ENCODE peak calls at places on chromosomes 3 and 15, in eight cellular contexts. Y is CD8-positive, alpha-beta T cell; K is dorsolateral prefrontal cortex; Q is astrocyte of the spinal cord; X is transverse colon; C is BJ; H is neural crest cell; N is GM12865. Z is an unnamed sample.

GRCh38 chr3:152417181-152417580 is 148.5 kb downstream of the MBNL1 start:
- DNase-seq in Y (no peak), K (no peak), Q (no peak), X (no peak), C (no peak), H (no peak), N (no peak), Z (no peak)

GRCh38 chr3:153043729-153044314 is 118.2 kb upstream of the RAP2B start:
- DNase-seq in Y (no peak), K (no peak), Q (peak), X (no peak), C (no peak), H (no peak), N (no peak), Z (no peak)

GRCh38 chr3:13004376-13004775 is 68.9 kb downstream of the IQSEC1 start:
- DNase-seq in Y (no peak), K (no peak), Q (no peak), X (peak), C (no peak), H (no peak), N (no peak), Z (no peak)

GRCh38 chr3:31399270-31399669 is 133.5 kb upstream of the STT3B start:
- DNase-seq in Y (no peak), K (no peak), Q (no peak), X (no peak), C (no peak), H (no peak), N (peak), Z (no peak)

GRCh38 chr3:189981668-189982067 is 139.0 kb downstream of the P3H2 start:
- DNase-seq in Y (no peak), K (no peak), Q (peak), X (no peak), C (peak), H (no peak), N (no peak), Z (no peak)

GRCh38 chr15:67190326-67190725 is 64.1 kb downstream of the AAGAB start:
- DNase-seq in Y (peak), K (no peak), Q (no peak), X (no peak), C (no peak), H (no peak), N (no peak), Z (peak)

GRCh38 chr15:81170504-81170903 is 26.2 kb upstream of the IL16 start:
- DNase-seq in Y (no peak), K (no peak), Q (no peak), X (no peak), C (no peak), H (no peak), N (no peak), Z (no peak)

GRCh38 chr3:54374214-54374855 is 252.0 kb downstream of the CACNA2D3 start:
- DNase-seq in Y (no peak), K (no peak), Q (no peak), X (peak), C (no peak), H (peak), N (peak), Z (no peak)

GRCh38 chr15:80989110-80989517 is 505 bp downstream of the MESD start:
- DNase-seq in Y (no peak), K (no peak), Q (no peak), X (no peak), C (no peak), H (no peak), N (no peak), Z (no peak)

GRCh38 chr15:79154491-79155182 is 64.1 kb upstream of the RASGRF1 start:
- DNase-seq in Y (no peak), K (no peak), Q (no peak), X (no peak), C (no peak), H (no peak), N (no peak), Z (no peak)

GRCh38 chr3:193826126-193826795 is 233.3 kb downstream of the OPA1 start:
- DNase-seq in Y (no peak), K (no peak), Q (peak), X (peak), C (no peak), H (no peak), N (no peak), Z (no peak)

GRCh38 chr3:106049876-106050275 is 181.1 kb upstream of the CBLB start:
- DNase-seq in Y (no peak), K (no peak), Q (no peak), X (no peak), C (no peak), H (no peak), N (no peak), Z (no peak)

GRCh38 chr3:56290376-56290775 is 177.9 kb downstream of the ERC2 start:
- DNase-seq in Y (no peak), K (no peak), Q (no peak), X (no peak), C (no peak), H (no peak), N (no peak), Z (no peak)

GRCh38 chr3:62134061-62134496 is 239.3 kb downstream of the FEZF2 start:
- DNase-seq in Y (no peak), K (no peak), Q (peak), X (peak), C (no peak), H (no peak), N (no peak), Z (no peak)

GRCh38 chr15:28914483-28915023 is 28.8 kb downstream of the APBA2 start:
- DNase-seq in Y (no peak), K (peak), Q (no peak), X (no peak), C (no peak), H (no peak), N (no peak), Z (no peak)

GRCh38 chr15:80026754-80027153 is 32.7 kb upstream of the ZFAND6 start:
- DNase-seq in Y (no peak), K (no peak), Q (no peak), X (no peak), C (no peak), H (no peak), N (peak), Z (no peak)

GRCh38 chr3:47007482-47008257 is 28.2 kb downstream of the NBEAL2 start:
- DNase-seq in Y (no peak), K (no peak), Q (no peak), X (no peak), C (no peak), H (no peak), N (no peak), Z (no peak)

GRCh38 chr3:179451335-179452165 is at the start of gene GNB4:
- DNase-seq in Y (peak), K (peak), Q (peak), X (peak), C (no peak), H (peak), N (peak), Z (peak)

GRCh38 chr3:53749428-53749827 is 96.8 kb downstream of the CHDH start:
- DNase-seq in Y (no peak), K (no peak), Q (no peak), X (no peak), C (no peak), H (no peak), N (peak), Z (no peak)

GRCh38 chr3:86976206-86976605 is 14.7 kb downstream of the VGLL3 start:
- DNase-seq in Y (no peak), K (no peak), Q (no peak), X (no peak), C (no peak), H (no peak), N (no peak), Z (no peak)

GRCh38 chr3:131739211-131739610 is 236.4 kb upstream of the MRPL3 start:
- DNase-seq in Y (no peak), K (no peak), Q (no peak), X (no peak), C (no peak), H (no peak), N (no peak), Z (no peak)

GRCh38 chr15:68271854-68272471 is 5.6 kb upstream of the FEM1B start:
- DNase-seq in Y (no peak), K (no peak), Q (peak), X (no peak), C (peak), H (no peak), N (no peak), Z (no peak)

GRCh38 chr3:126472277-126473006 is 3.2 kb downstream of the ZXDC start:
- DNase-seq in Y (no peak), K (peak), Q (peak), X (peak), C (peak), H (no peak), N (no peak), Z (no peak)

GRCh38 chr15:73570355-73571032 is 62.7 kb downstream of the NPTN start:
- DNase-seq in Y (no peak), K (no peak), Q (no peak), X (no peak), C (no peak), H (no peak), N (no peak), Z (no peak)
- TF ChIP-seq CTCF in Y (no peak), K (no peak), Q (no peak), X (no peak), C (no peak), H (no peak), N (no peak), Z (no peak)

DNA sequence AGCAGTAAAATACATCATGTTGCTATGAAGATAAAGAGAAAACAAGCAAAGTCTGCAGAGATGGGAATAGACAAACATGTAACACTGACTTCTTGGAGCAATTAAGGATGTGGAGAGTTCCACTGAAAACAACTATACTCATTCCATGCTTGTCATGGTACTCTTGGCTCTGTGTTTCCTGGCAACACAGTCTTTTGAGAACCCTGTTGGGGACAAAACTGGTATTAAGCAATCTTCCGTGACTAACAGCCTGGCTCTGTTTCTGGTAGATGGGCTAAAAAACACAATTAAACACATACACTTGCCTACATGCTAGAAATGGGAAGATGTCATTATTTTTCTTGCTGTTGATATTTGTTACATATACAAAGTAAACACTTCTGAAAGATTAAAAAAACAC is 1212.4 kb upstream of the GBE1 start:
- DNase-seq in Y (no peak), K (no peak), Q (peak), X (no peak), C (no peak), H (no peak), N (no peak), Z (no peak)
- TF ChIP-seq CTCF in Y (no peak), K (no peak), Q (no peak), X (no peak), C (no peak), H (no peak), N (no peak), Z (no peak)

GRCh38 chr15:23570466-23570865 is 5.0 kb downstream of the MKRN3 start:
- DNase-seq in Y (no peak), K (no peak), Q (peak), X (no peak), C (no peak), H (peak), N (no peak), Z (no peak)

GRCh38 chr15:23576034-23576433 is 10.6 kb downstream of the MKRN3 start:
- DNase-seq in Y (no peak), K (no peak), Q (no peak), X (no peak), C (no peak), H (no peak), N (no peak), Z (no peak)

GRCh38 chr15:23578521-23579150 is 13.2 kb downstream of the MKRN3 start:
- DNase-seq in Y (no peak), K (no peak), Q (no peak), X (no peak), C (no peak), H (no peak), N (no peak), Z (no peak)

GRCh38 chr15:23572844-23573243 is 7.4 kb downstream of the MKRN3 start:
- DNase-seq in Y (no peak), K (no peak), Q (no peak), X (no peak), C (no peak), H (no peak), N (no peak), Z (no peak)

DNA sequence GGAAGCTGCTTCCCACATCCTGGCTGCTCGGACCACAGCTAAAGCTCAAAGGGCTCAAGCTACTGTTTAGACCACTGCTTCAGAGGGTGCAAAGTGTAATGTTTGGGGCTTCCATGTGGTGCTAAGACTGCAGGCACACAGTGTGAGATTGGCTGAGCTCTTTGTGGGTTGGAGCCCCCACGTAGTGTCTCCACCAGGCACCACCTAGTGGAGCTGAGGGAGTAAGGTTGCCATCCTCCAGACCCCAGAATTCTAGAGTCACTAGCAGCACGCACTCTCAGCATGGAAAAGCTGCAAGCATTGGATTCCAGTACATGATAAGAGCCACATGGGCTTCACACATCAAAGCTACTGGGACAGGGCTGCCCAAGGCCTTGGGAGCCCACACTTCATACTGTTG is 9.3 kb downstream of the MKRN3 start:
- DNase-seq in Y (no peak), K (no peak), Q (no peak), X (no peak), C (no peak), H (no peak), N (no peak), Z (no peak)
- TF ChIP-seq CTCF in Y (no peak), K (no peak), Q (no peak), X (no peak), C (no peak), H (no peak), N (no peak), Z (no peak)

GRCh38 chr3:187042062-187042745 is 97.1 kb downstream of the RPL39L start:
- DNase-seq in Y (no peak), K (no peak), Q (no peak), X (no peak), C (no peak), H (no peak), N (no peak), Z (no peak)

GRCh38 chr3:187046033-187046432 is 93.3 kb downstream of the RPL39L start:
- DNase-seq in Y (no peak), K (no peak), Q (no peak), X (no peak), C (no peak), H (no peak), N (no peak), Z (no peak)

GRCh38 chr3:187044206-187044605 is 95.1 kb downstream of the RPL39L start:
- DNase-seq in Y (no peak), K (no peak), Q (peak), X (no peak), C (no peak), H (no peak), N (peak), Z (peak)

GRCh38 chr3:187042874-187043458 is 96.3 kb downstream of the RPL39L start:
- DNase-seq in Y (no peak), K (no peak), Q (no peak), X (no peak), C (no peak), H (no peak), N (no peak), Z (no peak)

GRCh38 chr3:187044871-187045552 is 94.3 kb downstream of the RPL39L start:
- DNase-seq in Y (no peak), K (no peak), Q (no peak), X (peak), C (no peak), H (no peak), N (no peak), Z (peak)
- TF ChIP-seq CTCF in Y (no peak), K (no peak), Q (no peak), X (no peak), C (no peak), H (peak), N (no peak), Z (peak)

GRCh38 chr3:124691599-124691998 is 38.7 kb upstream of the UMPS start:
- DNase-seq in Y (no peak), K (no peak), Q (no peak), X (no peak), C (no peak), H (no peak), N (no peak), Z (no peak)
- TF ChIP-seq CTCF in Y (no peak), K (no peak), Q (no peak), X (no peak), C (no peak), H (no peak), N (no peak), Z (no peak)

DNA sequence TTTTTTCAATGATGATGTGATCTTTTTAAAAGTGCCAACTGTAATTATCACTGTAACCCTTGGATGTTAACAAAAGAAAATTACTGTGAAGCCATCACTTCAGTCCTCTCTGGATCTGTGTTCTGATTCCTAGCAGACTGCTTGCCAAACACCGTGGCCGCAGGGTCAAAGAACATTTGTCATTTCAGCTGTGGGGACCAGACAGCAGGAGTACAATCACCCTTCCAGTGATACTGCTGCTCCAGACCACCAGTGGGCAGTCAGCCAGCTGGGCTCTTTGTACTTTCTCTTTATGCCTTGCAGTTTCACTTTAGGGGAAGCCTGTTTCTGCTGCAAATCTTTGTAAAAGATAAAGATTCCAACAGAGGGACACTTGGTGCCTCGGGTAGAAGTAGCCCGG is 770.0 kb downstream of the GRM7 start:
- DNase-seq in Y (no peak), K (no peak), Q (peak), X (peak), C (no peak), H (no peak), N (no peak), Z (no peak)
- TF ChIP-seq CTCF in Y (no peak), K (no peak), Q (peak), X (no peak), C (no peak), H (peak), N (no peak), Z (peak)

GRCh38 chr3:52570076-52570475 is 33.7 kb downstream of the UQCC5 start:
- DNase-seq in Y (no peak), K (no peak), Q (peak), X (no peak), C (no peak), H (no peak), N (no peak), Z (no peak)
- TF ChIP-seq CTCF in Y (no peak), K (no peak), Q (no peak), X (no peak), C (no peak), H (no peak), N (no peak), Z (no peak)

GRCh38 chr3:14406762-14407161 is 4.4 kb downstream of the SLC6A6 start:
- DNase-seq in Y (no peak), K (no peak), Q (no peak), X (no peak), C (no peak), H (no peak), N (no peak), Z (no peak)
- TF ChIP-seq CTCF in Y (no peak), K (no peak), Q (no peak), X (no peak), C (no peak), H (no peak), N (no peak), Z (no peak)

GRCh38 chr3:163521261-163521660 is 1557.0 kb downstream of the SI start:
- DNase-seq in Y (no peak), K (no peak), Q (no peak), X (no peak), C (no peak), H (no peak), N (no peak), Z (no peak)
- TF ChIP-seq CTCF in Y (no peak), K (no peak), Q (no peak), X (no peak), C (no peak), H (no peak), N (no peak), Z (no peak)